ENCODE peak calls at places on chromosomes 13 and 19, in four cellular contexts. W, P, Q and C are unnamed samples.

GRCh38 chr19:30731596-30731995 is 359.4 kb downstream of the ZNF536 start:
- DNase-seq in W (no peak), P (no peak), Q (no peak), C (no peak)

GRCh38 chr19:13797058-13797440 is 1.8 kb downstream of the ZSWIM4 start:
- DNase-seq in W (no peak), P (no peak), Q (no peak), C (no peak)

GRCh38 chr19:3625996-3626472 is 556 bp downstream of the CACTIN start:
- DNase-seq in W (no peak), P (no peak), Q (no peak), C (no peak)

GRCh38 chr19:46728208-46728607 is 11.3 kb upstream of the PRKD2 start:
- DNase-seq in W (peak; percentile 63), P (no peak), Q (no peak), C (no peak)

GRCh38 chr13:50421457-50422130 is 406.4 kb downstream of the KCNRG start:
- DNase-seq in W (no peak), P (no peak), Q (no peak), C (no peak)

GRCh38 chr19:39514840-39515550 is at the start of gene SELENOV:
- DNase-seq in W (no peak), P (no peak), Q (no peak), C (peak; percentile 82)

GRCh38 chr19:48635263-48635965 is 1.8 kb downstream of the DBP start:
- DNase-seq in W (peak; percentile 81), P (peak; percentile 89), Q (no peak), C (no peak)

GRCh38 chr19:43634877-43635560 is 4.6 kb downstream of the CADM4 start:
- DNase-seq in W (no peak), P (no peak), Q (no peak), C (no peak)

GRCh38 chr19:41616785-41617621 is 9.9 kb downstream of the CEACAM4 start:
- DNase-seq in W (no peak), P (no peak), Q (no peak), C (no peak)

GRCh38 chr13:90594694-90595093 is 752.8 kb upstream of the MIR17HG start:
- DNase-seq in W (no peak), P (no peak), Q (no peak), C (no peak)

GRCh38 chr19:40689339-40690049 is 957 bp downstream of the NUMBL start:
- DNase-seq in W (peak; percentile 56), P (no peak), Q (no peak), C (no peak)

GRCh38 chr13:27918041-27918917 is 1.5 kb upstream of the PDX1 start:
- DNase-seq in W (no peak), P (no peak), Q (no peak), C (no peak)

GRCh38 chr19:42207767-42208259 is 9.7 kb downstream of the DEDD2 start:
- DNase-seq in W (no peak), P (no peak), Q (no peak), C (no peak)

GRCh38 chr13:33696530-33696929 is 121.4 kb upstream of the RFC3 start:
- DNase-seq in W (no peak), P (no peak), Q (no peak), C (no peak)

GRCh38 chr13:27120011-27120410 is 51.6 kb downstream of the USP12 start:
- DNase-seq in W (no peak), P (no peak), Q (no peak), C (no peak)

GRCh38 chr19:18488403-18488723 is 33.5 kb downstream of the ELL start:
- DNase-seq in W (no peak), P (no peak), Q (no peak), C (no peak)

GRCh38 chr19:48642862-48643261 is 3.1 kb downstream of the CA11 start:
- DNase-seq in W (no peak), P (no peak), Q (no peak), C (no peak)

GRCh38 chr19:39127812-39128510 is 2.4 kb downstream of the PAK4 start:
- DNase-seq in W (no peak), P (no peak), Q (no peak), C (no peak)

GRCh38 chr19:19860756-19861390 is 4.8 kb upstream of the ZNF253 start:
- DNase-seq in W (no peak), P (peak; percentile 8), Q (peak; percentile 93), C (peak; percentile 98)

GRCh38 chr13:52925221-52925620 is 76.8 kb upstream of the PCDH8 start:
- DNase-seq in W (peak; percentile 67), P (no peak), Q (no peak), C (no peak)

GRCh38 chr19:13689050-13689449 is 75.3 kb upstream of the MRI1 start:
- DNase-seq in W (no peak), P (no peak), Q (no peak), C (peak; percentile 58)

GRCh38 chr19:10122066-10122465 is 2.4 kb upstream of the EIF3G start:
- DNase-seq in W (no peak), P (no peak), Q (no peak), C (no peak)

GRCh38 chr13:114011226-114011625 is 37.4 kb upstream of the C13orf46 start:
- DNase-seq in W (peak; percentile 18), P (no peak), Q (no peak), C (no peak)